ENCODE peak calls at places on chromosome 20, in four cellular contexts. O is body of pancreas; V is stimulated activated naive CD8-positive, alpha-beta T cell treated with anti-CD3 and anti-CD28 coated beads, Interleukin-15, Interleukin-2, amounts not matched to agents 100 U/mL and 50 U/mL, for 24 hours; E is M059J. A is an unnamed sample.

GRCh38 chr20:41170386-41171105 is 33.2 kb downstream of the PLCG1 start:
- DNase-seq in O (no peak), V (peak; percentile 2), E (no peak), A (no peak)

GRCh38 chr20:36950432-36951197 is 893 bp downstream of the SAMHD1 start:
- DNase-seq in O (peak; percentile 39), V (peak; percentile 50), E (peak; percentile 87), A (no peak)

GRCh38 chr20:23528867-23529431 is 38.0 kb downstream of the CST8 start:
- DNase-seq in O (no peak), V (no peak), E (peak; percentile 33), A (peak; percentile 65)

GRCh38 chr20:35079472-35080347 is 12.9 kb downstream of the TRPC4AP start:
- DNase-seq in O (no peak), V (no peak), E (no peak), A (no peak)

GRCh38 chr20:14820771-14821170 is 483.4 kb upstream of the FLRT3 start:
- DNase-seq in O (no peak), V (no peak), E (no peak), A (no peak)

GRCh38 chr20:32007787-32008616 is 2.2 kb upstream of the CCM2L start:
- DNase-seq in O (peak; percentile 15), V (no peak), E (peak; percentile 46), A (no peak)

GRCh38 chr20:11982958-11983470 is 65.3 kb downstream of the BTBD3 start:
- DNase-seq in O (peak; percentile 4), V (no peak), E (no peak), A (no peak)

GRCh38 chr20:38186788-38187221 is 21.7 kb upstream of the TGM2 start:
- DNase-seq in O (no peak), V (no peak), E (peak; percentile 98), A (peak; percentile 91)

GRCh38 chr20:50788045-50788867 is 6.6 kb upstream of the BCAS4 start:
- DNase-seq in O (peak; percentile 34), V (no peak), E (peak; percentile 88), A (peak; percentile 74)

GRCh38 chr20:17358854-17359253 is 132.0 kb downstream of the PCSK2 start:
- DNase-seq in O (no peak), V (no peak), E (no peak), A (no peak)

GRCh38 chr20:62791301-62792181 is 4.7 kb upstream of the MRGBP start:
- DNase-seq in O (peak; percentile 86), V (peak; percentile 84), E (peak; percentile 95), A (peak; percentile 82)

GRCh38 chr20:62404761-62405107 is 2.4 kb downstream of the CABLES2 start:
- DNase-seq in O (no peak), V (no peak), E (no peak), A (no peak)

GRCh38 chr20:59566631-59567524 is 37.5 kb upstream of the PHACTR3 start:
- DNase-seq in O (no peak), V (no peak), E (peak; percentile 14), A (no peak)

GRCh38 chr20:17339000-17339399 is 112.2 kb downstream of the PCSK2 start:
- DNase-seq in O (no peak), V (no peak), E (no peak), A (no peak)

GRCh38 chr20:38874460-38875169 is 51.6 kb upstream of the FAM83D start:
- DNase-seq in O (no peak), V (no peak), E (no peak), A (no peak)

GRCh38 chr20:5119143-5119434 is 669 bp downstream of the PCNA start:
- DNase-seq in O (no peak), V (no peak), E (no peak), A (no peak)

GRCh38 chr20:38304845-38305447 is 990 bp downstream of the BPI start:
- DNase-seq in O (peak; percentile 14), V (peak; percentile 39), E (peak; percentile 59), A (no peak)

GRCh38 chr20:59820204-59821041 is 113.0 kb downstream of the SYCP2 start:
- DNase-seq in O (peak; percentile 32), V (no peak), E (peak; percentile 16), A (peak; percentile 13)

GRCh38 chr20:57508381-57508780 is 16.6 kb downstream of the CTCFL start:
- DNase-seq in O (no peak), V (no peak), E (no peak), A (no peak)

GRCh38 chr20:54172532-54172855 is 1.3 kb downstream of the CYP24A1 start:
- DNase-seq in O (no peak), V (no peak), E (no peak), A (no peak)

GRCh38 chr20:58420798-58421496 is 31.9 kb downstream of the VAPB start:
- DNase-seq in O (no peak), V (no peak), E (peak; percentile 81), A (peak; percentile 64)